ENCODE peak calls at places on chromosomes 13 and 19, in ten cellular contexts. F is tibial artery; J is MCF 10A; M is CD8-positive, alpha-beta T cell; K is breast epithelium; P is epithelial cell of esophagus; S is IMR-90; X is A549; B is AG10803; C is fibroblast of pulmonary artery. H is an unnamed sample.

GRCh38 chr13:97205971-97206370 is 16.2 kb upstream of the MBNL2 start:
- DNase-seq in F (no peak), J (no peak), M (no peak), K (no peak), P (no peak), S (peak; percentile 68), X (peak; percentile 17), B (no peak), C (peak; percentile 63), H (no peak)

GRCh38 chr19:18290250-18291018 is 9.0 kb upstream of the JUND start:
- DNase-seq in F (no peak), J (no peak), M (peak; percentile 89), K (no peak), P (no peak), S (peak; percentile 52), X (no peak), B (no peak), C (peak; percentile 60), H (no peak)

GRCh38 chr13:41059466-41059865 is 1.8 kb upstream of the WBP4 start:
- DNase-seq in F (no peak), J (peak; percentile 24), M (no peak), K (no peak), P (no peak), S (peak; percentile 11), X (no peak), B (peak; percentile 20), C (no peak), H (no peak)

GRCh38 chr13:23458972-23459371 is 25.5 kb upstream of the SACS start:
- DNase-seq in F (no peak), J (no peak), M (no peak), K (no peak), P (no peak), S (no peak), X (no peak), B (no peak), C (no peak), H (no peak)

GRCh38 chr13:44474122-44474910 is 100.7 kb downstream of the SERP2 start:
- DNase-seq in F (no peak), J (peak; percentile 12), M (no peak), K (no peak), P (no peak), S (peak; percentile 17), X (peak; percentile 63), B (peak; percentile 13), C (peak; percentile 17), H (peak; percentile 4)

GRCh38 chr19:21143846-21144245 is 2.0 kb downstream of the ZNF431 start:
- DNase-seq in F (no peak), J (peak; percentile 51), M (no peak), K (no peak), P (peak; percentile 97), S (no peak), X (no peak), B (peak; percentile 0), C (no peak), H (no peak)

GRCh38 chr19:14248578-14249011 is 42.6 kb upstream of the ADGRL1 start:
- DNase-seq in F (no peak), J (no peak), M (peak; percentile 38), K (peak; percentile 35), P (no peak), S (no peak), X (peak; percentile 22), B (peak; percentile 13), C (peak; percentile 55), H (no peak)

GRCh38 chr13:41813426-41813825 is 147.5 kb downstream of the VWA8 start:
- DNase-seq in F (no peak), J (no peak), M (no peak), K (no peak), P (no peak), S (peak; percentile 66), X (no peak), B (peak; percentile 41), C (peak; percentile 31), H (no peak)

GRCh38 chr13:25719666-25720065 is 332.1 kb downstream of the SHISA2 start:
- DNase-seq in F (no peak), J (no peak), M (no peak), K (no peak), P (no peak), S (no peak), X (no peak), B (no peak), C (no peak), H (no peak)

GRCh38 chr13:30026093-30026492 is 175.7 kb upstream of the UBL3 start:
- DNase-seq in F (peak; percentile 31), J (no peak), M (no peak), K (no peak), P (peak; percentile 23), S (peak; percentile 96), X (no peak), B (peak; percentile 85), C (peak; percentile 21), H (no peak)

GRCh38 chr19:5954293-5954692 is 23.6 kb downstream of the RANBP3 start:
- DNase-seq in F (no peak), J (no peak), M (no peak), K (no peak), P (no peak), S (peak; percentile 23), X (no peak), B (peak; percentile 41), C (no peak), H (no peak)

GRCh38 chr19:5957132-5957531 is 20.8 kb downstream of the RANBP3 start:
- DNase-seq in F (no peak), J (no peak), M (no peak), K (no peak), P (peak; percentile 69), S (peak; percentile 62), X (no peak), B (no peak), C (no peak), H (no peak)

GRCh38 chr19:5956323-5956722 is 21.6 kb downstream of the RANBP3 start:
- DNase-seq in F (no peak), J (no peak), M (no peak), K (no peak), P (no peak), S (no peak), X (no peak), B (no peak), C (no peak), H (no peak)

GRCh38 chr19:5956728-5957127 is 21.2 kb downstream of the RANBP3 start:
- DNase-seq in F (no peak), J (no peak), M (no peak), K (no peak), P (no peak), S (no peak), X (no peak), B (no peak), C (no peak), H (no peak)

DNA sequence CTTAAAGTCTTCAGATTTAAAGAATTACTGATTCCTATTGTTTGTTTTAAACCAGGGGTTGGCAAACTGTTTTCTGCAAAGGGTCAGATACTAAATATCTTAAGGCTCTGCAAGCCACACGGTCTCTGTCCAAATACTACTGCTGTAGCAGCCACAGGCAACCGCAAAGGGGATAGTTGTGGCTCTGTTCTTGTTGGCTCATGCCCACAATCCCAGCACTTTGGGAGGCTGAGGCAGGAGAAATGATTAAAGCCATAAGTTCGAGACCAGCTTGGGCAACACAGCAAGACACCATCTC is 22.4 kb downstream of the RANBP3 start:
- DNase-seq in F (no peak), J (no peak), M (no peak), K (no peak), P (no peak), S (peak; percentile 47), X (no peak), B (peak; percentile 72), C (no peak), H (no peak)
- TF ChIP-seq CTCF in F (no peak), J (no peak), M (no peak), K (no peak), P (no peak), S (no peak), X (no peak), B (no peak), C (no peak), H (no peak)

DNA sequence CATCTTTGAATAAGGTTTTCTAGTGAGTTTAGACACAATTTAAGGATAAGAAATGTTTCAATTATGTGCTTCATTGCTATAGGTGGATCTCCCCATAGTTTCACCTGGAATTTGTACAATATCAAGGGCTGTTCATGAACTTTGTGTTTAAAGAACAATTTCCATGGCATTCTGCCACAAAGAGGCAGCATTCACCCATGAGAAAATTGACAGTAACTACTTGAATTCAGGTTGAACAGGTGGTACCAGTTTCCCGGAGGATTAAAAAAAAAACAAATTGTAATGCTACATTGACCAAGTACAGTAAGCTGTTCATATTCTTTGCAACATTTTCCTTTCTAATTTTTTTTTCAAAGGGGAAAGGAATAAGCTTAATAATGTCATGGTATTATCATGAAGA is 9.1 kb downstream of the SLITRK5 start:
- DNase-seq in F (no peak), J (peak; percentile 63), M (no peak), K (no peak), P (peak; percentile 82), S (no peak), X (peak; percentile 36), B (no peak), C (no peak), H (peak; percentile 2)
- TF ChIP-seq CTCF in F (no peak), J (peak; percentile 32), M (no peak), K (no peak), P (peak; percentile 54), S (no peak), X (peak; percentile 41), B (no peak), C (no peak), H (no peak)

DNA sequence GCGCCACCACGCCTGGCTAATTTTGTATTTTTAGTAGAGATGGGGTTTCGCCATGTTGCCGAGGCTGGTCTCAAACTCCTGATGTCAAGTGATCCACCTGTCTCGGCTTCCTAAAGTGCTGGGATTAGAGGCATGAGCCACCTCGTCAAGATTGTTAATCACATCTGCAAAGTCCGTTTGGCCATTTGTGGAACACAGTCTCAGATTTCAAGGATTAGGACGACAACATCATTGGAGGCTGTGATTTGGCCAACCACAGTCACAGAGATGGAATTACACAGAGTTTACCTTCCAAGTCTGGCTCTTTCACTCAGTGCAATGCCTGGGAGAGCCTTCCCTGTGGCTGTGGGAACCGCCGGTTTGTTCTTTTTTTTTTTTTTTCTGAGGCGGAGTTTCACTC is 17.8 kb downstream of the SULT2B1 start:
- DNase-seq in F (peak; percentile 23), J (no peak), M (no peak), K (no peak), P (no peak), S (peak; percentile 56), X (no peak), B (peak; percentile 56), C (no peak), H (no peak)
- TF ChIP-seq CTCF in F (no peak), J (no peak), M (no peak), K (no peak), P (no peak), S (no peak), X (no peak), B (no peak), C (no peak), H (no peak)

GRCh38 chr13:45492538-45492937 is 27.8 kb downstream of the COG3 start:
- DNase-seq in F (no peak), J (no peak), M (no peak), K (no peak), P (no peak), S (peak; percentile 79), X (no peak), B (peak; percentile 68), C (peak; percentile 59), H (no peak)

DNA sequence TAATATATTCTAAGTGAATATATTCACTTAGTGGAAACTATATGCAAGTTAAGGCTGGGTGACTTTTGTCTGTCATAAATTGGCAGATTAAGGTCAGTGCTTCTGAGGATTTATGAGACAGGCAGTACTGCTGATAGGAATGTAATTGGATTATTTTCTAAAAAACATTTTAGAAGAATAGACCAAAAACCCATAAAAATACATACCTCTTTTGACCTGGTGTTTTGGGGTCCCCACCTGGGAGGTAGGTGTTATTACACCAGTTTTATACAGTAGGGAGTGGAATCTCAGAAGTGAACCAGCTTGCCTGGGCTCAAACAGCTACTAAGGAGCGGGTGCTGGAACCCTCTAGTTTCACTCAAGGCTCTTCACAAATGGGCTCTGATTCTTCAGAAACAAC is 25.3 kb downstream of the COG3 start:
- DNase-seq in F (no peak), J (peak; percentile 38), M (peak; percentile 34), K (no peak), P (peak; percentile 30), S (no peak), X (peak; percentile 9), B (no peak), C (no peak), H (peak; percentile 5)
- TF ChIP-seq CTCF in F (no peak), J (peak; percentile 35), M (peak; percentile 65), K (no peak), P (peak; percentile 42), S (no peak), X (no peak), B (no peak), C (peak; percentile 1), H (no peak)